ENCODE peak calls at places on chromosomes 1 and 21, in seven cellular contexts. T is OCI-M1; M is CMK; I is stimulated activated CD8-positive, alpha-beta memory T cell treated with anti-CD3 and anti-CD28 coated beads, Interleukin-4, amount 100 ng/mL, for 4 hours; B is epithelial cell of esophagus; P is mucosa of gallbladder; Y is myocyte. G is an unnamed sample.

GRCh38 chr1:88646852-88647645 is 37.0 kb upstream of the PKN2 start:
- DNase-seq in T (peak), M (no peak), I (no peak), B (peak), P (no peak), Y (no peak), G (peak)

GRCh38 chr1:53334781-53335180 is 6.9 kb upstream of the LRP8 start:
- DNase-seq in T (no peak), M (no peak), I (no peak), B (no peak), P (no peak), Y (no peak), G (no peak)

GRCh38 chr1:41379741-41380130 is 18.5 kb downstream of the FOXO6 start:
- DNase-seq in T (no peak), M (no peak), I (no peak), B (no peak), P (no peak), Y (no peak), G (no peak)

GRCh38 chr1:40395211-40396175 is 22.0 kb downstream of the SMAP2 start:
- DNase-seq in T (no peak), M (no peak), I (no peak), B (no peak), P (no peak), Y (no peak), G (no peak)

GRCh38 chr1:213070399-213070798 is 19.4 kb downstream of the RPS6KC1 start:
- DNase-seq in T (peak), M (no peak), I (no peak), B (peak), P (no peak), Y (peak), G (peak)

GRCh38 chr1:110508038-110508437 is 10.9 kb downstream of the KCNA10 start:
- DNase-seq in T (no peak), M (no peak), I (no peak), B (peak), P (peak), Y (no peak), G (no peak)

GRCh38 chr1:196685506-196685905 is 33.7 kb downstream of the CFH start:
- DNase-seq in T (peak), M (no peak), I (no peak), B (peak), P (no peak), Y (no peak), G (no peak)

GRCh38 chr1:53567458-53568250 is 108.5 kb downstream of the DMRTB1 start:
- DNase-seq in T (no peak), M (no peak), I (no peak), B (no peak), P (no peak), Y (no peak), G (no peak)

GRCh38 chr1:181079382-181079781 is 9.1 kb upstream of the IER5 start:
- DNase-seq in T (no peak), M (no peak), I (no peak), B (no peak), P (no peak), Y (no peak), G (no peak)

GRCh38 chr1:36885537-36886441 is 148.5 kb downstream of the GRIK3 start:
- DNase-seq in T (no peak), M (no peak), I (no peak), B (no peak), P (peak), Y (no peak), G (no peak)

GRCh38 chr1:197663178-197663953 is 111.9 kb downstream of the DENND1B start:
- DNase-seq in T (peak), M (no peak), I (no peak), B (no peak), P (no peak), Y (no peak), G (no peak)

GRCh38 chr1:84434756-84435142 is 36.5 kb downstream of the DNASE2B start:
- DNase-seq in T (no peak), M (no peak), I (no peak), B (no peak), P (no peak), Y (no peak), G (no peak)

GRCh38 chr1:159091547-159092397 is 15.2 kb upstream of the AIM2 start:
- DNase-seq in T (peak), M (no peak), I (no peak), B (peak), P (no peak), Y (peak), G (peak)

GRCh38 chr1:147781056-147781471 is 20.7 kb upstream of the GJA5 start:
- DNase-seq in T (no peak), M (no peak), I (no peak), B (peak), P (no peak), Y (no peak), G (no peak)

GRCh38 chr1:227357229-227358078 is 39.2 kb upstream of the CDC42BPA start:
- DNase-seq in T (peak), M (peak), I (no peak), B (peak), P (peak), Y (peak), G (peak)

GRCh38 chr1:200558866-200559459 is 61.6 kb downstream of the KIF14 start:
- DNase-seq in T (peak), M (no peak), I (no peak), B (peak), P (no peak), Y (peak), G (peak)

GRCh38 chr1:180482425-180483275 is 19.7 kb downstream of the ACBD6 start:
- DNase-seq in T (peak), M (peak), I (no peak), B (peak), P (peak), Y (peak), G (peak)

GRCh38 chr1:8727809-8728213 is 89.6 kb downstream of the RERE start:
- DNase-seq in T (no peak), M (no peak), I (no peak), B (no peak), P (no peak), Y (peak), G (peak)

GRCh38 chr21:35338281-35338680 is 289.2 kb upstream of the RUNX1 start:
- DNase-seq in T (no peak), M (no peak), I (no peak), B (no peak), P (no peak), Y (no peak), G (no peak)

GRCh38 chr21:24671901-24672300 is 935.4 kb downstream of the MRPL39 start:
- DNase-seq in T (no peak), M (no peak), I (no peak), B (no peak), P (no peak), Y (no peak), G (no peak)

GRCh38 chr1:30192969-30193630 is 530.3 kb downstream of the MATN1 start:
- DNase-seq in T (no peak), M (no peak), I (no peak), B (no peak), P (no peak), Y (no peak), G (no peak)

GRCh38 chr1:2508751-2509150 is 17.6 kb downstream of the PANK4 start:
- DNase-seq in T (no peak), M (no peak), I (no peak), B (no peak), P (no peak), Y (no peak), G (no peak)

GRCh38 chr1:178267646-178268094 is 173.8 kb downstream of the RASAL2 start:
- DNase-seq in T (no peak), M (no peak), I (no peak), B (peak), P (no peak), Y (peak), G (peak)

GRCh38 chr1:239812580-239812979 is 279.1 kb upstream of the FMN2 start:
- DNase-seq in T (no peak), M (no peak), I (no peak), B (no peak), P (no peak), Y (no peak), G (no peak)

GRCh38 chr1:30930631-30931173 is 22.1 kb upstream of the SDC3 start:
- DNase-seq in T (no peak), M (no peak), I (no peak), B (no peak), P (no peak), Y (no peak), G (no peak)

GRCh38 chr1:35825255-35825654 is 17.4 kb downstream of the AGO4 start:
- DNase-seq in T (no peak), M (no peak), I (no peak), B (no peak), P (no peak), Y (no peak), G (no peak)

GRCh38 chr21:32484706-32485380 is 72.3 kb downstream of the EVA1C start:
- DNase-seq in T (peak), M (peak), I (no peak), B (no peak), P (peak), Y (no peak), G (no peak)

GRCh38 chr21:42209801-42210479 is 9.0 kb upstream of the ABCG1 start:
- DNase-seq in T (no peak), M (no peak), I (no peak), B (peak), P (no peak), Y (no peak), G (no peak)

GRCh38 chr1:29653886-29654450 is 417.6 kb downstream of the PTPRU start:
- DNase-seq in T (no peak), M (no peak), I (no peak), B (no peak), P (no peak), Y (no peak), G (no peak)

GRCh38 chr1:45929257-45929687 is 125.9 kb downstream of the MAST2 start:
- DNase-seq in T (peak), M (peak), I (no peak), B (peak), P (no peak), Y (peak), G (peak)

GRCh38 chr1:217026506-217026905 is 303.3 kb upstream of the ESRRG start:
- DNase-seq in T (no peak), M (no peak), I (no peak), B (no peak), P (peak), Y (no peak), G (no peak)

GRCh38 chr21:29025328-29025713 is 853 bp downstream of the USP16 start:
- DNase-seq in T (peak), M (no peak), I (no peak), B (peak), P (no peak), Y (no peak), G (peak)

GRCh38 chr1:6269271-6269996 is 8.5 kb upstream of the GPR153 start:
- DNase-seq in T (no peak), M (no peak), I (no peak), B (no peak), P (no peak), Y (peak), G (no peak)

GRCh38 chr1:181483561-181484291 is 409 bp downstream of the CACNA1E start:
- DNase-seq in T (no peak), M (no peak), I (no peak), B (no peak), P (no peak), Y (no peak), G (no peak)

GRCh38 chr21:42616366-42617340 is 36.8 kb upstream of the PDE9A start:
- DNase-seq in T (no peak), M (no peak), I (no peak), B (no peak), P (no peak), Y (no peak), G (no peak)

GRCh38 chr1:33007190-33008050 is 29.3 kb downstream of the AK2 start:
- DNase-seq in T (no peak), M (no peak), I (no peak), B (peak), P (peak), Y (peak), G (peak)

GRCh38 chr1:9233241-9233941 is 1.2 kb upstream of the H6PD start:
- DNase-seq in T (no peak), M (no peak), I (no peak), B (no peak), P (peak), Y (no peak), G (peak)

GRCh38 chr1:155522069-155522468 is 40.5 kb downstream of the ASH1L start:
- DNase-seq in T (no peak), M (no peak), I (no peak), B (no peak), P (no peak), Y (no peak), G (no peak)

GRCh38 chr1:220874201-220874655 is 5.0 kb upstream of the HLX start:
- DNase-seq in T (peak), M (no peak), I (no peak), B (peak), P (peak), Y (peak), G (peak)